ENCODE peak calls at places on chromosomes 12 and 14, in five cellular contexts. O is IMR-90, S is H1, L is H9, E is mesenchymal stem cell. U is an unnamed sample.

GRCh38 chr14:106530031-106530422 is 1003.6 kb downstream of the TMEM121 start:
- DNase-seq in O (no peak), S (no peak), L (no peak), E (no peak), U (no peak)

GRCh38 chr12:102652645-102653313 is 172.4 kb upstream of the IGF1 start:
- DNase-seq in O (no peak), S (no peak), L (no peak), E (no peak), U (no peak)

GRCh38 chr14:79405511-79405910 is 805.8 kb downstream of the DIO2 start:
- DNase-seq in O (no peak), S (no peak), L (no peak), E (no peak), U (no peak)

GRCh38 chr12:88993655-88994054 is 358.6 kb downstream of the DUSP6 start:
- DNase-seq in O (peak), S (no peak), L (no peak), E (peak), U (peak)

GRCh38 chr12:108078428-108078827 is 50.7 kb upstream of the WSCD2 start:
- DNase-seq in O (no peak), S (no peak), L (no peak), E (no peak), U (no peak)

GRCh38 chr12:93706824-93707223 is 29.6 kb downstream of the CRADD start:
- DNase-seq in O (peak), S (no peak), L (no peak), E (no peak), U (no peak)

GRCh38 chr14:70008457-70008856 is 129.2 kb downstream of the SMOC1 start:
- DNase-seq in O (no peak), S (no peak), L (no peak), E (no peak), U (no peak)

GRCh38 chr14:50057331-50057730 is 59.0 kb downstream of the VCPKMT start:
- DNase-seq in O (no peak), S (no peak), L (no peak), E (no peak), U (no peak)

GRCh38 chr14:51147183-51147582 is 52.3 kb upstream of the TRIM9 start:
- DNase-seq in O (no peak), S (no peak), L (no peak), E (peak), U (no peak)

GRCh38 chr14:105059035-105059916 is 6.0 kb downstream of the GPR132 start:
- DNase-seq in O (no peak), S (peak), L (peak), E (no peak), U (no peak)

GRCh38 chr14:66404051-66404450 is 82.1 kb upstream of the CCDC196 start:
- DNase-seq in O (no peak), S (no peak), L (no peak), E (no peak), U (no peak)

GRCh38 chr12:110379201-110379600 is 24.3 kb downstream of the ANAPC7 start:
- DNase-seq in O (no peak), S (no peak), L (no peak), E (no peak), U (no peak)

GRCh38 chr14:68632591-68632895 is 160.3 kb downstream of the ZFP36L1 start:
- DNase-seq in O (no peak), S (peak), L (no peak), E (no peak), U (no peak)

GRCh38 chr12:11651377-11651776 is 1.9 kb downstream of the ETV6 start:
- DNase-seq in O (no peak), S (no peak), L (no peak), E (no peak), U (no peak)

GRCh38 chr12:15772405-15773018 is 16.7 kb downstream of the EPS8 start:
- DNase-seq in O (peak), S (no peak), L (no peak), E (peak), U (no peak)

GRCh38 chr12:30044206-30044605 is 260.5 kb upstream of the TMTC1 start:
- DNase-seq in O (no peak), S (no peak), L (no peak), E (no peak), U (no peak)

GRCh38 chr14:68978550-68978911 is 571 bp downstream of the ACTN1 start:
- DNase-seq in O (no peak), S (peak), L (peak), E (peak), U (peak)

GRCh38 chr12:57727758-57728395 is 10.7 kb downstream of the AGAP2 start:
- DNase-seq in O (no peak), S (no peak), L (peak), E (no peak), U (no peak)

GRCh38 chr12:49794021-49794420 is 34.2 kb downstream of the NCKAP5L start:
- DNase-seq in O (no peak), S (no peak), L (no peak), E (no peak), U (no peak)

GRCh38 chr12:49793620-49794019 is 34.6 kb downstream of the NCKAP5L start:
- DNase-seq in O (no peak), S (no peak), L (no peak), E (no peak), U (no peak)

GRCh38 chr12:49792181-49792970 is 35.8 kb downstream of the NCKAP5L start:
- DNase-seq in O (no peak), S (no peak), L (no peak), E (no peak), U (no peak)

GRCh38 chr12:49791700-49792099 is 36.5 kb downstream of the NCKAP5L start:
- DNase-seq in O (no peak), S (no peak), L (no peak), E (no peak), U (no peak)

GRCh38 chr12:49792976-49793580 is 35.1 kb downstream of the NCKAP5L start:
- DNase-seq in O (no peak), S (no peak), L (no peak), E (no peak), U (no peak)
- H2BK15ac ChIP-seq in O (no peak), S (no peak), L (no peak), E (no peak), U (no peak)

DNA sequence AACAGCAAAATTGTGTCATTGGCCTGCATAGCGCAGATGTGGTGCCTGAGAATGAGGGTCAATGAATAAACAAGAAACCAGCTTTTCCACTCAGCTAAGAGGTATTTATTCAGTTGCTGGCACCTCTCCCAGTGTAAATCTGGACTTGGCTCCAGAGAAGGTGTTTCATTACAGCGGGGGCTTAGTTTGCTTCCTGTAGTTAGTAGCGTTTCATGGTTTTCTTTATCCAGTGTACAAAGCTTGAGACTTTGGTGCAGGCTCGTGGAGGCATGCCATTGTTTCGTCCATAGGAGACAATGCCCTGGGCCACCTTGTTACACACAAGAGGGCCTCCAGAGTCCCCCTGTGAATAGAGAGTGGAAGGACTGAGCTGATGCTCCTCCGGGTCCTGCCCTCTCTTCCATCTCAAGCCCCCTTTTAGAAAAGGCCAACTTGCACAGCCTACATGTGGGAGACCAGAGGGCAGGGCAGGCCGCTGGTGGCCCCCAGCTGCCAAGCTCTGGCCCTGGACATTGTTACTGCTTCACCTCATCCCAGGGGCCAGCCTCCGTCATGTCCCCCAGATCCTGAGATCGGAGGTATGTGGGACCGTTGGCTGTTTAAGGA is 3.0 kb downstream of the GZMB start:
- DNase-seq in O (peak), S (no peak), L (no peak), E (no peak), U (no peak)
- H3K9ac ChIP-seq in O (no peak), S (no peak), L (no peak), E (no peak), U (peak)

GRCh38 chr12:46547421-46548340 is 175.1 kb upstream of the SLC38A2 start:
- DNase-seq in O (no peak), S (no peak), L (no peak), E (no peak), U (no peak)
- H2BK15ac ChIP-seq in O (peak), S (no peak), L (no peak), E (no peak), U (no peak)

DNA sequence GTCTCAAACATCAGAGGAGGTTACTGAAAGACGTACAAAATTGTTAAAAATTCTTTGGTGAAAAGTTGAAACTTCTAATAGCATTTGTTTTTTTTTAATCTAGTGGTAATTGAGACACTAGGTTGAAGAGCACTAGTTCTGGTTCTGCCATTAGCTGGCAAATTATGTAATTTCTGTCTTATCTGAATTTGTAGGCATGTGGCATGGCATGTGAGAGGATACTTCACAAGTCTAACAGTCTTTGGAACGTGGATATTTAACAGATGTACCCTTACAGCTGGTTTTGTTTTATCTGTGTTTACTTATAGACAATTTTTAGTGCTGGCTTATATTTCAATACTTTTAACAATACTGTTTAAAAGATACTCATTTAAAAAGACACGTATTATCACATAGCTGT is 6.0 kb downstream of the SNAPC1 start:
- DNase-seq in O (no peak), S (no peak), L (no peak), E (no peak), U (no peak)
- H3K9ac ChIP-seq in O (no peak), S (no peak), L (no peak), E (no peak), U (no peak)

GRCh38 chr12:76899522-76899921 is 20.7 kb upstream of the CSRP2 start:
- DNase-seq in O (no peak), S (no peak), L (no peak), E (no peak), U (no peak)

GRCh38 chr12:76898472-76898871 is 19.7 kb upstream of the CSRP2 start:
- DNase-seq in O (no peak), S (no peak), L (no peak), E (no peak), U (no peak)

GRCh38 chr12:76896274-76896673 is 17.5 kb upstream of the CSRP2 start:
- DNase-seq in O (no peak), S (no peak), L (no peak), E (no peak), U (no peak)

DNA sequence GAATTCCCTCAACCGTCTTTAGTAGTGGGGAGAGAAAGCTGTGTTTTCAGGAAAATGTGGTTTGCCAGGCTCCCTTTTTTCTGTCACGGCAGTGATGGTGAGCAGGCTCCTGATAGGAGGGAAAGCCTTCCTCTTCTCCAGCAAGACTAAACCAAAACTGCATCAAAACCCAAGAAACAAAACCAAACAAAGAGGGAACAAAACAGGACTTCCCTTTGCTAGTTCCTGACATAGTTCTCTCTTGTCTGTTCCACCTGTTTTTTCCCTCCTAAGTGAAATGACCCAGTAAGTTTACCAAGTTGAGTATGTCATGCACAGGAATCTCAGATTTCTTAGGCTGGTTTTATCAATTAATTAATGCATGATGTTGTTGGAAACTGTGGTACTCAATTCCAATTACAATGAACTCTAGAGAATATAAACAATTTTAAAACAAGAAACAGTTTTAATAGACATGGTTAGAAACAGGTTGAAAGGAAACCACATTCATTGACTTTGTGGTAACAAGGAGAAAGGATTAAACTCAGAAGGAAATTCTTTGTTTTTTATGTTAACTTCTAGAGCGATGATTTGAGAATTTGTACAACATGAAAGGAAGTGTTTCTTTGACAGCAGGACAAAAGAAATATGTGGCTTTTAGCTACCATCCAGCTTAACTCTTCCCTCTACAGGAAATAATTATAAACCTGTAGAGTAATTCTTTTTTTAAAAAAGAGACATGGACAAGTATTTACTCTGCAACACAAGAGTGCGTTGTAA is 23.0 kb upstream of the CSRP2 start:
- DNase-seq in O (no peak), S (no peak), L (no peak), E (no peak), U (no peak)
- H2BK15ac ChIP-seq in O (no peak), S (no peak), L (no peak), E (no peak), U (no peak)

DNA sequence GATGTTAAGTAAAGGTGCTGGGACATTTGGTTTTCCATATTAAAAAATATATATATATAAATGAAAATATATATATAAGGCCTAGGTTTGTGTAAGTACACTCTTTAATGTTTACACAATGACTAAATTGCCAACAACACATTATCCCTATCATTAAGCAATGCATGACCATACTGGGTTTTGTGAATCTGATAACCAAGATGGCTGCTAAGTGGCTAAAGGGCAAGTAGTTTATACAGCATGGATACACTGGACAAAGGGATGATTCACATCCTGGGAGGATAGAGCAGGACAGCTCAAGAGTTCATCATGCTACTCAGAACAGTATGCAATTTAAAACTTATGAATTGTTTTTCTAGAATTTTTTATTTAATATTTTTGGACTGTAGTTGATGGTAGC is 89.3 kb downstream of the FIGNL2 start:
- DNase-seq in O (peak), S (no peak), L (no peak), E (peak), U (no peak)
- H3K9ac ChIP-seq in O (no peak), S (no peak), L (no peak), E (no peak), U (no peak)

GRCh38 chr12:45388545-45388944 is 172.7 kb downstream of the ANO6 start:
- DNase-seq in O (peak), S (no peak), L (no peak), E (peak), U (no peak)
- H2BK15ac ChIP-seq in O (no peak), S (no peak), L (no peak), E (no peak), U (no peak)

DNA sequence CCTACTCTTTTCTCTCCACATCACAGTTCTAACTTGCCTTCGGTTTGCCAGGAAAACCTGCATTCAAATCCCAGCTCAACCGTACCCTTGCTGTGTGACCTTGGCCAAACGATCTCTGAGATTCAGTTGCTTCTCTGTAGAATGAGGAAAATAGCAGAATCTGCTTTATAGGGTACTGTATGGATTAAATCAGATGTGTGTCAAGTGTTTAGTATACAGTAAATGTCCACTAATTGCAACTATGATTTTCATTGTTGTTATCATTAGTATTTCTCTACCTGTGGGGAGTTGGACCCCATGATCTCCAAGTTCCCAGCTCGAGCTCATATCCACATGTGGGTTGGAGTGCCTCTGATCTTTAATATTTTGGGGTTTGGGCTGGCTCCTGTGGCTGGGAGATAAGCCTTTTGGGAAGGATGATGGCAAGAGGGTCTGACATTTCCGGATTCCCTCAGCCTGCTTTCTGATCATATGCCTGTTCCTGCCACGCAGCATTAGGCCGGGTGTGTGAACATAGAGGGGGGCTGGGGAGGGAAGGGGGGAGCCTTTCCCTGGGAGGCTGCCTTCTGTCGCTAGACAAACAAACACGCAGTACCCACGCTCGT is 213.3 kb upstream of the LHX5 start:
- DNase-seq in O (no peak), S (no peak), L (no peak), E (no peak), U (no peak)
- H3K9ac ChIP-seq in O (no peak), S (no peak), L (no peak), E (no peak), U (no peak)